ENCODE peak calls at places on chromosomes 4 and X, in five cellular contexts. B is tibial nerve, J is suprapubic skin, Q is thyroid gland, I is prostate gland. Y is an unnamed sample.

GRCh38 chr4:172726001-172726423 is 442.6 kb upstream of the GALNT7 start:
- DNase-seq in Q (no peak), J (no peak), B (no peak), I (no peak), Y (no peak)

GRCh38 chrX:111869639-111870034 is 6.3 kb upstream of the TRPC5OS start:
- DNase-seq in Q (peak), J (no peak), I (peak), B (peak), Y (peak)

GRCh38 chr4:95510145-95510544 is 38.6 kb downstream of the UNC5C start:
- DNase-seq in I (no peak), Q (no peak), J (no peak), B (peak), Y (peak)

GRCh38 chrX:52867610-52868348 is at the start of gene XAGE3:
- DNase-seq in Q (no peak), J (no peak), I (no peak), B (no peak), Y (no peak)

GRCh38 chr4:177401658-177402273 is 40.5 kb downstream of the AGA start:
- DNase-seq in J (no peak), I (no peak), B (no peak), Q (no peak), Y (no peak)

GRCh38 chrX:68870357-68870756 is 41.5 kb downstream of the EFNB1 start:
- DNase-seq in J (no peak), Q (no peak), I (no peak), B (no peak), Y (no peak)

GRCh38 chr4:25662306-25662705 is 6.7 kb downstream of the SLC34A2 start:
- DNase-seq in Q (no peak), I (no peak), J (no peak), B (no peak), Y (no peak)

GRCh38 chr4:87498446-87498900 is 30.7 kb downstream of the SPARCL1 start:
- DNase-seq in I (no peak), B (no peak), J (no peak), Q (no peak), Y (no peak)

GRCh38 chr4:72448231-72448630 is 120.8 kb downstream of the ADAMTS3 start:
- DNase-seq in B (no peak), I (no peak), Q (no peak), J (no peak), Y (no peak)

GRCh38 chr4:118997601-118998000 is 108.9 kb downstream of the SYNPO2 start:
- DNase-seq in I (no peak), B (no peak), Q (no peak), J (no peak), Y (no peak)

GRCh38 chrX:38108364-38108763 is 102.0 kb downstream of the SYTL5 start:
- DNase-seq in I (no peak), Q (no peak), B (no peak), J (no peak), Y (peak)

GRCh38 chrX:110965409-110965808 is 130.6 kb upstream of the PAK3 start:
- DNase-seq in Q (no peak), B (no peak), I (no peak), J (no peak), Y (no peak)

GRCh38 chrX:103347682-103348397 is 8.5 kb upstream of the TCEAL9 start:
- DNase-seq in Q (no peak), B (no peak), J (no peak), I (no peak), Y (no peak)

GRCh38 chrX:103376118-103376978 is at the start of gene BEX3:
- DNase-seq in I (peak), Q (peak), J (peak), B (peak), Y (peak)

GRCh38 chr4:108345862-108346530 is 177.3 kb upstream of the LEF1 start:
- DNase-seq in Q (no peak), I (no peak), J (no peak), B (no peak), Y (no peak)

GRCh38 chr4:109078724-109079123 is 223.7 kb downstream of the COL25A1 start:
- DNase-seq in I (no peak), Q (no peak), B (peak), J (no peak), Y (no peak)

GRCh38 chr4:94304365-94304971 is 38.2 kb downstream of the HPGDS start:
- DNase-seq in B (peak), I (peak), J (no peak), Q (no peak), Y (no peak)

GRCh38 chr4:101205878-101206277 is 141.4 kb downstream of the PPP3CA start:
- DNase-seq in I (no peak), J (no peak), Q (no peak), B (no peak), Y (no peak)

GRCh38 chrX:22202251-22202650 is 70.5 kb upstream of the CBLL2 start:
- DNase-seq in I (no peak), B (no peak), J (no peak), Q (no peak), Y (no peak)

GRCh38 chr4:112652216-112652615 is 15.3 kb downstream of the LARP7 start:
- DNase-seq in Q (no peak), J (no peak), B (no peak), I (no peak), Y (no peak)

GRCh38 chr4:73166212-73166611 is 92.4 kb downstream of the ANKRD17 start:
- DNase-seq in J (no peak), B (no peak), I (no peak), Q (no peak), Y (no peak)

GRCh38 chrX:104195489-104196084 is 29.3 kb downstream of the FAM199X start:
- DNase-seq in I (no peak), B (peak), Q (no peak), J (no peak), Y (peak)

GRCh38 chrX:13387656-13388421 is 68.0 kb upstream of the ATXN3L start:
- DNase-seq in B (no peak), Q (no peak), I (no peak), J (no peak), Y (no peak)

GRCh38 chr4:6758732-6759131 is 23.8 kb upstream of the KIAA0232 start:
- DNase-seq in Q (no peak), I (no peak), B (no peak), J (no peak), Y (no peak)

GRCh38 chrX:46649421-46650260 is 76.1 kb downstream of the CHST7 start:
- DNase-seq in J (no peak), B (no peak), Q (peak), I (peak), Y (peak)

GRCh38 chr4:98627883-98628282 is 30.5 kb downstream of the TSPAN5 start:
- DNase-seq in B (no peak), J (no peak), Q (no peak), I (no peak), Y (no peak)
- H3K27ac ChIP-seq in B (no peak), J (no peak), Q (no peak), I (no peak), Y (no peak)

DNA sequence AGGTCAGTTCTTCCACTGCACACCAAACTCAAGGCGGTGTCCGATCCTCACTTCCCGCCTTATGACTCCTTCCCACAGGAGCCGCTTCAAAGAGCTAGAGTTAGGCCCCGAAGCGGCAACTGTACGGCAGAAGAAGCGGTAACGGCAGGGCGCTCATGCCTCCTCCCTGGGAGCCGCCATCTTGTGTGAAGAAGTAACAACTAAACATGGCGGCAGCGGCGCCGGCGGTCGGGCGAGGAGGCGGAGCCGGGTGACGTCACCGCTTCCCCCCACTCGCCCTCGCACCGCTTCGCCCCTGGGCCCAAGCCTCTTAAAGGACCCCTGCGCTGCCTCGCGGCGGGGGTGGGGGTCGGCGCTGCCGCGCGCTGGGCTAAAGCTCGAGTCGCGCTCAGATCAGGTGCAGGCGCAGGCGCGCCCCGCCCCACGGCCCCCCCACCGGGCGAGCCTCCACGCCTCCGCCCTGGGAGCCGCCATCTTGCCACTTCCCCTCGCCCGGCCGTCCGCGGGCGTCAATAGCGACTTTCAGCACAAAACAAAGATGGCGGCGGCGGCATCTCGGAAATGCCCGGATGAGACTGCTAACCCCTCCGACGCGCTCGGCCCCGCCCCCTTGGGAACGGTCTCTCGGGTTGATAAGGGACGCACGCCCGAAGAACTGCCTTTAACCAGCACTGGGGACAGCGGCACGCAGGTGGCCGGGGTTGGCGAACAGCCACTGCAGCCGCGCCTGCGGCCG is at the start of gene HCFC1:
- DNase-seq in B (peak), Q (peak), J (peak), I (peak), Y (peak)
- TF ChIP-seq POLR2A in B (peak), Q (no peak), J (no peak), I (peak), Y (peak)

DNA sequence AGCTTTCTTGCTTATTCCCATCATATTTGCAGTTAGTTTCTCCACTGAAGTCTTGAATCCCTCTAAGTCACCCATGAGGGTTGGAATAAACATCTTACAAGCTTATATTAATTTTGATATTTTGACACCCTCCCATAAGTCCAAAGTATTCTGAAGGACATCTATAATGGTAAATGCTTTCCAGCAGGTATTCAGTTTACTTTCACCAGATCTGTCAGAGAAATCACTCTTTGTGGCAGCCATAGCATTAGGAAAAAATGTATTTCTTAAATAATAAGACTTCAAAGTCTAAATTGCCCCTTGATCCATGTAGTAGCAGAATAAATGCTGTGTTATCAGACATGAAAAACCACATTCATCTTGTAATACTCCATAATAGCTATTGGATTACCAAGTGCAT is 1371.7 kb upstream of the PABPC4L start:
- DNase-seq in I (no peak), J (no peak), B (no peak), Q (no peak), Y (no peak)
- TF ChIP-seq CTCF in I (no peak), J (no peak), B (no peak), Q (no peak), Y (no peak)

GRCh38 chr4:1109898-1110506 is 3.4 kb downstream of the RNF212 start:
- DNase-seq in J (no peak), I (no peak), Q (no peak), B (no peak), Y (no peak)

GRCh38 chr4:1112821-1113182 is 562 bp downstream of the RNF212 start:
- DNase-seq in Q (no peak), I (no peak), B (no peak), J (no peak), Y (no peak)

GRCh38 chr4:1112174-1112820 is 1.1 kb downstream of the RNF212 start:
- DNase-seq in J (no peak), I (no peak), Q (no peak), B (no peak), Y (peak)

GRCh38 chr4:1109332-1109731 is 4.0 kb downstream of the RNF212 start:
- DNase-seq in J (no peak), B (no peak), I (no peak), Q (no peak), Y (no peak)

DNA sequence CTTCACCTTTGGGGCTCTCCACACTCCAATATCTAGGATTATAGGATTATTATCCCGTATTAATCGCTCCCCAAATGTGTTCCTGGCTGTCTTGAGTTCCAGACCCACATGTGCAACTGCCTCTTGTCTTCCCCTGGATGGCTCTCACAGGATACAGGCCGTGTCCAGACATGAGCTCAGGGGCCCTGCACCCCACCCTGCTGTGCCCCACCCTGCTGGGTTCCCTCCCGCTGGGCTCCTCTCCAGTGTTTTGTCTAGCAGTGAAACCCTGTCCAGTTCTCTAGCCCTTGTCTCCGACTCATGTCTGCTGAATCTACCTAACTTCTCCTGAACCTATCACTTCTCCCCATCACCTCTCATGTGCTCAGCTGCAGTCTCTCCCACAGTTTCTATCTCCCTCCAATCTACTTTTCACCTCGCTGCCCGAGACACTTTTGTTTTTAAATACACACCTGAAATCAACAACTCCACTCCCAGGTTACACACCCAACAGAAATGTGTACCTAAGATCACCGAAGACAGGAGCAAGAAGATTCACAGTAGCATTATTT is 2.0 kb downstream of the RNF212 start:
- DNase-seq in Q (no peak), J (no peak), B (no peak), I (no peak), Y (peak)
- H3K27ac ChIP-seq in Q (no peak), J (no peak), B (no peak), I (no peak), Y (peak)

GRCh38 chr4:931960-932712 is at the start of the genes GAK and TMEM175:
- DNase-seq in I (peak), B (peak), J (peak), Q (peak), Y (peak)
- TF ChIP-seq POLR2A in I (peak), B (peak), J (peak), Q (peak), Y (peak)

GRCh38 chrX:120336899-120337298 is 25.0 kb upstream of the ATP1B4 start:
- DNase-seq in Q (no peak), I (no peak), B (no peak), J (no peak), Y (no peak)

GRCh38 chrX:120332394-120332793 is 21.1 kb upstream of the TMEM255A start:
- DNase-seq in J (no peak), I (no peak), B (no peak), Q (no peak), Y (no peak)

GRCh38 chrX:120334603-120335002 is 23.3 kb upstream of the TMEM255A start:
- DNase-seq in B (no peak), I (no peak), Q (no peak), J (no peak), Y (no peak)

DNA sequence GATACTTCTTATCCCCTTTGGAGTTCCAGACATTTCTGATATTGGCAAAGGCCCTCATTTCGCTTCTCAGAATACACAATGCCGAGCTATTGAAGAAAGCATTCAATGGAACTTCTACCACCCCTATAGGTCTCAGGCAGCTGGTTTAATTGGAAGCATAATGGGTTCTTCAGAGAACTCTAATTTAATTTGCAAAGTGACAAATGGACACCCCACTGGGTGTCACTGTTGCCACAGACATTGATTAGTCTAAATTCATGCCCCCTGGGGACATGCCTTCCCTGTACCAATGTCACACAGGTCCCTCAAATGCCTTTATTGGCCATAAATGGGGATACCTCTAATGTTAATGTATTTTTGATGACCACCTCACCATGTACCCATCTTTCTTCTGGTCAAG is 22.9 kb upstream of the TMEM255A start:
- DNase-seq in B (no peak), J (no peak), I (no peak), Q (no peak), Y (no peak)
- TF ChIP-seq CTCF in B (no peak), J (no peak), I (no peak), Q (no peak), Y (no peak)

DNA sequence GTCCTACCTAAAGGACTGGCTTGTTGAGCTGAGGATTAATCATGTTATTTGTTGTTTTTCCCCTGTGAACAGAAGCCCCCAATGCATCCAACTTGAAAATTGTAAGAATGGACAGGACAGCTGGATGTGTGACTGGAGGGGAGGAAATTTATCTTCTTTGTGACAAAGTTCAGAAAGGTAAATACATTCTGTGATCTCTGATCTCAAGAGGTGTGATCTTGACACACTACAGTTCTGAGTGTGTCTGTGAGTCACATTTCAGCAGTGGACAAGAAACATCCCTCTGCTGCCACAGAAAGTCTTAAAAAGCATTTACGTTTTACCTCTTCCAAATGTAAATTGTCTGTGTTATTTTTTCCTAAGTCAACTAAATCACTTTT is 79.3 kb downstream of the NFKB1 start:
- DNase-seq in B (no peak), Q (no peak), I (no peak), J (no peak), Y (no peak)
- H3K27ac ChIP-seq in B (no peak), Q (no peak), I (no peak), J (no peak), Y (no peak)

DNA sequence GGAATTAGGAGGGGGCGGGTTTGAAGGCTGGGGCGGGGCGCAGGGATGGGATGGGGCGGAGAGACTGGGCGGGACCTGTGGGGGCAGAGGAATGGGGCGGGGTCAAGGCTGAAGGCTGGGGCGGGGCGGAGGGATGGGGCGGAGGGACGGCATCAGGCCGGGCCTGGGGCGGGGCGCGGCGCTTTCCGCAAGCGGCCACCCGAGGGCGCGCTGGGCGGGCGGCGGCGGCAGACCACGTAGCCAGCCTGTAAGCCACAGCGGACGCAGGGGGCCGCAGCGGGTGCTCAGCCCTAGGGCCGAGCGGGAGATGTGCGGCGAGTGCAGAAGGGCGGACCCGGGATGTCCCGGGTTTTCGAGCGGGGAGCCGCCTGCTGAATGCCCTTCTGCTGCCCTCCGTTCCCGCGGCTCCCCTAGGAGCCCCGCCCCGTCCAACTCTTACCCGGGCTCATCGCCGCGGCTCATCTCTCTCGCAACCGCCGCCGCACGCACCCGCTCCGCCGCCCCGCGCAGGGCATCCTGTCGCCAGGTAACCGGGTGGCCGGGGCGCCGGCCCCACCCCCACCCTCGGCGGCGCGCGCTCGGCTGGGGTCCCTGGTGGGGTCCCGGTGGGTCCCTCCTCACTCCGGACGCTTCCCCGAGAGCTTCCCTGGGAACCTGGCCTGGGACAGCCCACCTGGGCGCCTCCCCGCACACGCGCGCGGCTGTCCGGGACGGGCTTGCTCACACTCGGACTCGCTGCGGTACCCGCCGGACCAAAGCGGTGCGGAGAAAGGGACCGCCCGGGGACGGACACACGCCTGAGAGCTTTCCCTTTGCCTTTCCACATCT is at the start of gene CCDC110:
- DNase-seq in B (peak), I (peak), Q (peak), J (peak), Y (peak)
- TF ChIP-seq POLR2A in B (no peak), I (peak), Q (peak), J (no peak), Y (peak)

DNA sequence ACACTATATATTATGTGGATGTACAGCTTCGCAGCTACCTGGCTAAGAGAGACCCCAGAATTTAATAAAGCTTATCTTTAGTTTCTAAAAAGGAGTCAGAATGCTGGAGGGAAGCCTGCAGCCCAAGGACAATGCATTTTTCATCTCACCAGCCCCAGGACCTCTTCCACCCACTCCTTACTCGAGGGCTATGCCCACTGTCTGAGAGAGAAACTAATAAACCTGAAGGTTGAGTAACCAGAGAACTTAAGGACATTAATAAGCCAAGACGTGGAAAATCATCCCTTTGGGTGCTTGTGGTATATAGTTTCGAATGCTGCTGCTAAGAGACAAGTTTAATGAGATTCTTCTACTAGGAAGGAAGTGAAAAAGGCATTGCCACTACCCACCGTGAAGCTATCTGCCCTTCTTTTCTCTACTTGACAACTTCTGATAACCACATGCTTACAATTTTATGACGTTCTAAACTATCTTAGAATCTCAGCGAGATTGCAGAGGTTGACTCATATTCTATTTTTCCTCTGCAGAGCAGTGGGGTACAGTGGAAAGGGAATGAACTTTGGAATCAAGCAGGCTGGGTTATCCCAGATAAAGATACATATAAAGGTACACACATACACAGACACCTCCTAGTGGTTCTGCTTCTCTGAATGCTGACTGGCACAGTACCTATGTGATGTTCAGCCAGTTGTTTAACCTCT is 3.3 kb downstream of the RELL1 start:
- DNase-seq in I (no peak), J (no peak), B (no peak), Q (no peak), Y (no peak)
- TF ChIP-seq CTCF in I (no peak), J (no peak), B (no peak), Q (no peak), Y (no peak)